ENCODE peak calls at places on chromosomes 11 and 22, in nine cellular contexts. L, Y, I, P, F, U, G, Z and H are unnamed samples.

GRCh38 chr22:38766076-38766777 is 10.4 kb upstream of the SUN2 start:
- DNase-seq in Z (peak; percentile 73), Y (peak; percentile 91), F (peak; percentile 81), G (peak; percentile 89), P (peak; percentile 68), I (no peak), L (peak; percentile 63), U (peak; percentile 35), H (peak; percentile 86)

GRCh38 chr11:72236774-72237111 is 7.2 kb downstream of the PHOX2A start:
- DNase-seq in Y (no peak), U (no peak), L (no peak), P (no peak), Z (no peak), I (no peak), G (no peak), F (no peak), H (no peak)

GRCh38 chr11:119992171-119993051 is 145.5 kb downstream of the TRIM29 start:
- DNase-seq in Z (no peak), L (no peak), Y (peak; percentile 5), G (no peak), I (no peak), F (no peak), P (no peak), U (no peak), H (no peak)

GRCh38 chr11:11463397-11463796 is 110.3 kb upstream of the CSNK2A3 start:
- DNase-seq in F (no peak), L (no peak), Z (no peak), U (no peak), Y (no peak), P (no peak), I (no peak), G (peak; percentile 14), H (no peak)

GRCh38 chr22:30390974-30391691 is 3.9 kb upstream of the RNF215 start:
- DNase-seq in U (peak; percentile 83), I (peak; percentile 74), Z (peak; percentile 66), L (peak; percentile 70), F (peak; percentile 38), Y (peak; percentile 63), P (peak; percentile 80), G (peak; percentile 68), H (peak; percentile 85)

GRCh38 chr22:34111210-34111824 is 191.0 kb upstream of the LARGE1 start:
- DNase-seq in Y (peak; percentile 64), Z (no peak), L (peak; percentile 32), G (peak; percentile 45), F (peak; percentile 0), I (no peak), U (peak; percentile 10), P (no peak), H (peak; percentile 23)

GRCh38 chr22:25200967-25201366 is 1.3 kb downstream of the CRYBB3 start:
- DNase-seq in U (no peak), F (no peak), I (no peak), L (no peak), G (no peak), Y (no peak), P (no peak), Z (no peak), H (no peak)

GRCh38 chr11:269146-269890 is 8.9 kb upstream of the NLRP6 start:
- DNase-seq in L (no peak), I (no peak), F (no peak), Y (no peak), G (no peak), U (peak; percentile 36), Z (no peak), P (no peak), H (peak; percentile 15)

GRCh38 chr11:66981976-66982578 is 7.0 kb downstream of the C11orf86 start:
- DNase-seq in F (peak; percentile 67), L (peak; percentile 85), U (peak; percentile 49), G (peak; percentile 63), I (peak; percentile 94), Z (peak; percentile 94), Y (peak; percentile 25), P (peak; percentile 73), H (peak; percentile 94)

GRCh38 chr22:39290724-39291161 is 28.7 kb downstream of the RPL3 start:
- DNase-seq in P (peak; percentile 41), G (no peak), Z (no peak), F (peak; percentile 64), U (no peak), I (peak; percentile 75), L (peak; percentile 59), Y (peak; percentile 66), H (peak; percentile 67)

GRCh38 chr11:12802418-12803085 is 128.3 kb downstream of the TEAD1 start:
- DNase-seq in L (peak; percentile 81), P (peak; percentile 84), U (no peak), F (peak; percentile 96), I (no peak), G (peak; percentile 91), Z (peak; percentile 65), Y (peak; percentile 43), H (peak; percentile 89)

GRCh38 chr11:96113100-96113710 is 189.3 kb upstream of the MTMR2 start:
- DNase-seq in G (peak; percentile 68), Z (peak; percentile 54), U (no peak), F (no peak), I (no peak), P (no peak), Y (no peak), L (peak; percentile 76), H (peak; percentile 49)

GRCh38 chr22:46038174-46038487 is 61.2 kb upstream of the WNT7B start:
- DNase-seq in Z (no peak), P (no peak), L (no peak), I (no peak), Y (no peak), F (no peak), U (no peak), G (no peak), H (no peak)

GRCh38 chr22:47019012-47019790 is 256.8 kb downstream of the TBC1D22A start:
- DNase-seq in P (no peak), F (no peak), G (no peak), L (peak; percentile 9), Y (no peak), I (no peak), U (no peak), Z (no peak), H (no peak)